ENCODE peak calls at places on chromosomes 1 and 21, in six cellular contexts. Y is HepG2, L is HCT116, N is K562, V is SK-N-SH, H is H1. Q is an unnamed sample.

GRCh38 chr1:186499571-186499970 is 38.7 kb upstream of the PDC start:
- DNase-seq in V (no peak), Y (no peak), L (no peak), H (no peak), N (no peak), Q (no peak)

GRCh38 chr1:52551476-52552235 is 1.2 kb downstream of the TUT4 start:
- DNase-seq in N (peak), H (no peak), V (no peak), Y (peak), L (no peak), Q (no peak)

GRCh38 chr1:90716552-90717355 is at the start of gene BARHL2:
- DNase-seq in Y (no peak), V (no peak), N (no peak), H (peak), L (no peak), Q (no peak)

GRCh38 chr1:161427733-161428516 is 60.2 kb upstream of the CFAP126 start:
- DNase-seq in N (peak), Y (peak), L (peak), H (peak), V (peak), Q (peak)

GRCh38 chr1:183124259-183124658 is 61.8 kb upstream of the LAMC2 start:
- DNase-seq in Y (no peak), V (peak), L (no peak), H (no peak), N (no peak), Q (no peak)

GRCh38 chr1:44590475-44590874 is 83.8 kb downstream of the TMEM53 start:
- DNase-seq in V (no peak), Y (no peak), N (no peak), H (no peak), L (no peak), Q (no peak)

GRCh38 chr21:38817371-38818335 is 11.9 kb downstream of the ETS2 start:
- DNase-seq in L (no peak), Y (no peak), H (no peak), N (no peak), V (no peak), Q (no peak)

GRCh38 chr21:36550761-36551160 is 70.8 kb upstream of the CLDN14 start:
- DNase-seq in V (no peak), N (no peak), H (peak), Y (no peak), L (no peak), Q (no peak)

GRCh38 chr21:31894441-31894840 is 21.6 kb downstream of the HUNK start:
- DNase-seq in V (peak), Y (no peak), N (no peak), H (no peak), L (no peak), Q (no peak)

GRCh38 chr1:21510885-21511578 is 1.8 kb downstream of the ALPL start:
- DNase-seq in H (no peak), L (no peak), N (peak), Y (no peak), V (no peak), Q (no peak)

GRCh38 chr1:243716901-243717300 is 133.1 kb downstream of the AKT3 start:
- DNase-seq in Y (no peak), V (no peak), N (no peak), L (no peak), H (no peak), Q (no peak)

GRCh38 chr21:33069994-33070811 is at the start of gene OLIG1:
- DNase-seq in H (peak), Y (no peak), N (no peak), L (no peak), V (peak), Q (no peak)

DNA sequence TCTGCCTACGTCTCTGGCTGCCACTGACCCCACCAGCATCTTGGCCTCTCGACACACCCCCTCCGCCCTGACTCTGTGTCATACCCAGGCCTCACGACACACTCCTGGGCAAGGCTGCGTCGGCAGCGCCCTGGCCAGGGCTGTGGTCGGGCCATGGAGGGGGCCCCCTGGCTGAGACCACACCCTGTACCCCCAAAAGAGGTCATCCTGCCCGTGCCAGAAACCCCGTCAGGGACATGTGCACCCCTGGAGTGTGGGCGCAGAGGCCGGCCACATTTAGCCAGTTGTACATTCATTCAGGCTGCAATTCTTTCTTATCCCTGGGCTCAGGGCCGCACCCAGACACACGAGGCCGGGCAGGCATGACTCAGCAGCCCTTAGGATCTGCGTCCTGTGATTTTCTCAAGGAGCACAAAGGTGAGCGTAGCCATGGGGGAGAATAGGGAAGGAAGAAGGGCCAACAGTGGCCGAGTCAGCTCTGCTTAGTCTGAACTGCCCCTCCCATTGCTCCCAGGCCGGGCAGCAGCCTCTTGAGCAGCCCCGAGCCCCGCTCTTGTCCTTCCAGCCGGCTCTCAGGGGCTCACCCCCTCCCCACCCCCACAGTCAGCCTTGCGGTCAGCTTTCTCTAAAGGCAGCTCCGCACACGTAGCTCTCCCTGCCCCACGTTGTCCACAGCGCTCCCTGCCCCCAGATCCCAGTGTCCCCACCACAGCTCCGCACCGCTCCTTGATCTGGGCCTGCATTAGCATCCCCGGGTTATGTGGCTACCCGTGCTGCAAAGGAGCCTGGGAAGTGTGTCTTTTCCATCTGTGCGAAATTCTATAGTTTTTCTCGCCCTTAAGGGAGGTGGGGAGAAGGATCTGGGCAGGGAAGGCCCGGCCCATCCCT is 7.9 kb downstream of the CSTB start:
- DNase-seq in L (peak), N (peak), V (no peak), H (peak), Y (no peak), Q (no peak)
- TF ChIP-seq CTCF in L (no peak), N (peak), V (no peak), H (no peak), Y (no peak), Q (no peak)

DNA sequence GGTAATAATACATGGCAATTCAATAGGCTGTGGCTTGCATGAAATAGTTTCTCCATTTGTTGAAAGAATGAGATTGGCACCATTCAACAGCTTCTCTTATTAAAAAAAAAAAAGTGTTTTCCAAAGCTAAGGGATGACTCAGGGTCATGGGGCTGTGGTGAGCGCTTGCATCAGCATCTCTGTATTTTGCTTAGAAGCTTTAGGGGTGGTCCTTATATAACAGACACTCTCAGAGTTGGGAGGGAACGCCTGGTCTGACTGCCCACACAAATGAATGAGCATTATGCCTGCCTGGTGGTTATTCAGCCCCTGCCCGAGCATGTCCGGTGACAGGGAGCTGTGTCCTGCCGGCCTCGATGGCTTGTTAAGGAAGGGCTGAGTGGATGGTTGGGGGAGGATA is 110.7 kb downstream of the CNIH3 start:
- DNase-seq in L (no peak), N (peak), V (no peak), Y (no peak), H (no peak), Q (no peak)
- TF ChIP-seq RAD21 in L (no peak), N (no peak), V (no peak), Y (no peak), H (no peak), Q (no peak)

GRCh38 chr1:221335161-221336101 is 406.5 kb downstream of the DUSP10 start:
- DNase-seq in L (no peak), Y (peak), N (no peak), H (no peak), V (peak), Q (no peak)
- TF ChIP-seq SIN3A in L (no peak), Y (no peak), N (no peak), H (no peak), V (peak), Q (no peak)

DNA sequence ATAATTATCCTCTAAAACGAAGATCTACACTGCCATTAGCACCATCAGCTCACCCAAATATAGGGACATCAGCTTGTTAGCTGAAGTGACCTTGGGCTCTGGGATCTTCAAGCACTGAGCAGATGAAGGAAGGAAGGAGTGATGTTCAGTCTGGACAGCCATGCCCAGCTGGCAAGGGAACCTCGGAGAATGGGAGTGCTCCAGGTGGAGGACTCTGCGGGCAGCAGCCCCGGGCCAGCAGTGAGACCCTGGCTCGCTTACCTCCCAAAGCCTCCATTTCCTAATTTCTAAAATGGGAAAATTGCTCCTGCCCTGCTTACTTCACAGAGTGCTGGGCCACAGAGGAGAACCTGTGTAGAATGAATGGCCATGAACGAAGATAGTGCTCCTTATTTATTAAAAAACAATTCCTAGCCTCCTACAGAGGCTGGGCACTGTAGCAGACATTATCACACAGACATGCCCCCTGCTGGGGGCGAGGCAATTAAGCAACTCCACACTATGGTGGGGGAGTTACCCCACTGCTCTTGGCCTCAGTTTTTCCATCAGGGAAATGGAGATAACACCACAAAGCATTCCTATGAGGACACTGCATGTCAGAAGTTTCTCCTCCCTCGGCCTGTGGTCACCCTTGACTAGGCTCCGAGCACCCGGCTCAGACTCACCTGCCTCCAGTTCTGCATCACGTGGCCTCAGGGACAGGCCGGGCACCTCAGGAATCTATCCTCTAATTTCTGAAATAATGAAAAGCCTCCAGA is 117.6 kb downstream of the KCNN3 start:
- DNase-seq in Y (no peak), L (no peak), V (no peak), N (peak), H (no peak), Q (no peak)
- TF ChIP-seq CTCF in Y (no peak), L (no peak), V (peak), N (peak), H (no peak), Q (peak)

GRCh38 chr21:14251336-14251735 is 35.4 kb downstream of the RBM11 start:
- DNase-seq in H (no peak), N (no peak), L (no peak), V (no peak), Y (no peak), Q (no peak)
- TF ChIP-seq RAD21 in H (no peak), N (no peak), L (no peak), V (no peak), Y (no peak), Q (no peak)

GRCh38 chr1:19552291-19553010 is 67.1 kb upstream of the CAPZB start:
- DNase-seq in Y (no peak), H (no peak), N (no peak), L (no peak), V (no peak), Q (no peak)
- TF ChIP-seq SIN3A in Y (no peak), H (no peak), N (no peak), L (no peak), V (no peak), Q (no peak)

DNA sequence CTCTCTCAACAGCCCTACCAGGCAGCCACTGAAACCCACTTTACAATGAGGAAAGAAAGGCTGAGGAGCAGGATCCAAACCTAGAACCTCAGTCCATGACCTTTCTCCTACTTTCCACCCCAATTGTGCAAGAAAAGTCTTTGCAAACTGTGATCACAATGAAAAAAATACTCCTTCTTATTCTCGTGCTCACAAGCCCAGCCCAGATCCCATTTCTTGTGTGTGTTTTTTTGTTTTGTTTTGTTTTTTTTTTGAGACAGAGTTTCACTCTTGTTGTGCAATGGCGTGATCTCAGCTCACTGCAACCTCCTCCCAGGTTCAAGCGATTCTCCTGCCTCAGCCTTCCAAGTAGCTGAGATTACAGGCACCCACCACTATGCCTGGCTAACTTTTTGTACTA is 97.7 kb downstream of the CRYAA start:
- DNase-seq in L (no peak), Y (no peak), H (no peak), N (no peak), V (no peak), Q (no peak)
- TF ChIP-seq CTCF in L (no peak), Y (no peak), H (no peak), N (no peak), V (no peak), Q (no peak)

GRCh38 chr1:202624781-202625108 is 85.5 kb downstream of the SYT2 start:
- DNase-seq in V (no peak), L (no peak), H (no peak), N (no peak), Y (no peak), Q (no peak)

GRCh38 chr1:202627841-202628565 is 82.3 kb downstream of the SYT2 start:
- DNase-seq in N (no peak), L (no peak), V (no peak), H (no peak), Y (no peak), Q (no peak)

GRCh38 chr1:202623075-202623474 is 87.2 kb downstream of the SYT2 start:
- DNase-seq in Y (no peak), N (peak), L (no peak), V (no peak), H (no peak), Q (no peak)

GRCh38 chr1:202624088-202624780 is 86.0 kb downstream of the SYT2 start:
- DNase-seq in Y (no peak), V (no peak), H (no peak), N (no peak), L (no peak), Q (no peak)

DNA sequence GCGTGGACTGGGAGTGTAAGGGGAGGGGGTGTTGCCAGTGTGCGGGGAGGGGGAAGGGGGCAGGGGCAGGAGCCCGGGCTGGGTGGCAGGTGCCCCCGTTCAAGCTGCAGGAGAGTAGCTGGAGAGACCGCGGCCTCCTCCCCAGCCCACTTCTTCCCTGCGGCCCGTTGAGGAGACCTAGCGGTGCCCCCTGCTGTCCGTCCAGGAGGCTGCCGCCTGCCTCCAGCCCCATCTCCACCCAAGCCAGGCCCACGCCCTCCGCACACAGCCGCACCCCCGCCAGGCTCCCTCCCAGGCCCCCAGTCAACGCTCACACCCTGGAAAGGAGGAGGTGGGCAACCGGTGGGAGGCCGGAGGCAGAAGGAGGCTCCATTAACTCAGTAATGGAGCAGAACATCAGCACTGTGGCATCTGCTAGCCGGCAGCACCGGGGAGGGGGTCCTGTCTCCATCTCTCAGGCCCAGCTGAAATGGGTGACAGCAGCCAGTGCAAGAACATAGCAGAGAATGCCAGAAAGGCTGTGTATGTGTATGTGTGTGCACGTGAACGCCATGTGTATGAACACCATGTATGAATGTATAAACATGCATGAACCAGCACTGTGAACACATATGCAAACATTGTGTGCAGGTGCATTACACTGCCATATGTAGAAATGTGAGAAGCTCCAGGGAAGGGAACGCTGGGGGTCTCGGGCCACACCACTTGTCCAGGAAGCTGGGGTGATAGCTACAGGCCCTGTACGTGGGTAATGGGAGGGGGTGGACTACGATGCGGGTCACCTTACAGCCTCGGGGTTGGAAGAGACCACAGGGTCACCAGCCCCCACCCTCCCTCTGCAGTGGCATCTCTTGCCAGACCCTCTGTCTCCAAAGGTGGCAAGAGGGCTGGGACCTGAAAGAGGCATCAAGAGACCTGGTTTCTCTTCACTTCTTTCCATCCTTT is 84.6 kb downstream of the SYT2 start:
- DNase-seq in Y (peak), V (peak), N (peak), H (peak), L (peak), Q (no peak)
- TF ChIP-seq RAD21 in Y (peak), V (peak), N (peak), H (peak), L (peak), Q (peak)

DNA sequence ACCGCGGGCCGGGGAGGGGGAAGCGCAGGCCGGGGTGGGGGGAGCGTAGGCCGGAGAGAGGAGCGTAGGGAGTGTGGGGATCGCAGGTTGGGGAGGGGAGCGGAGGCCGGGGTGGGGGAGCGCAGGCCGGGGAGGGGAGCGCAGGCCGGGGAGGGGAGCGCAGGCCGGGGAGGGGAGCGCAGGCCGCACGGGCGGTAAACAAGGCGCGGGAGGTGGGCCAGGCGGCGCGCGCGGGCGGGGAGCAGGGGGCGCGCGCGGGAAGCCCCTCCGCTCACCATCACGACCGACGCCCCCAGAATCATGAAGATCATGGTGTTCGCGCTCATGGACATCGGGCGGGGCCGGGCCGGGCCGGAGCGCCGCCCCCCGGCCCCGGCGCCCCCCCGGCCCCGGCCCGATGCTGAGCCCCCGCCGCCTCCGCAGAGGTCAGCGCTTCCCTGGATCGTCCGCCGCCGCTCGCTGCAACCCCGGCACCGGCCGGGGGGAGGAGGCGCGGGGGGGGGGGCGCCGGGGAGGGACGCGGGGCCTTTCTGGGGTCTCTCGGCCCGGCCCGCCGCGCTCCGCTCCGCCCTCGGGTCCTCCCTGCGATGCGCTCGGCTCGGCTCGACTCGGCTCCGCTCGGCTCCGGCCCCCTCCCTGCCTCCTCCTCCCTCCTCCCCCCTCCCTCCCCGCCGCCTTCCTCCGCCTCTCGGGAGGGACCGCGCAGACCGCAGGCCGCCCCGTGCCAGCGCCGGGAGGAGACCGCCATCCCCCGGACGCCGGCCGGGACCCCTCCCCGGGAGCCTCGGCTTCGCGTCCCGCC is at the start of gene TMEM240:
- DNase-seq in H (peak), L (no peak), Y (no peak), N (no peak), V (peak), Q (no peak)
- TF ChIP-seq SIN3A in H (peak), L (no peak), Y (no peak), N (no peak), V (no peak), Q (no peak)

GRCh38 chr1:147390185-147390542 is 147.7 kb downstream of the CHD1L start:
- DNase-seq in L (no peak), H (no peak), N (no peak), Y (no peak), V (no peak), Q (no peak)
- TF ChIP-seq CTCF in L (no peak), H (no peak), N (no peak), Y (no peak), V (no peak), Q (no peak)